ENCODE peak calls at places on chromosomes 12 and 14, in seven cellular contexts. B is right atrium auricular region; H is CD4-positive, alpha-beta T cell; I is mesenchymal stem cell; K is dermis blood vessel endothelial cell; J is activated naive CD8-positive, alpha-beta T cell treated with anti-CD3 and anti-CD28 coated beads, Interleukin-2, amount 10 ng/mL, durations not matched to agents 7 days and 5 days; P is naive thymus-derived CD4-positive, alpha-beta T cell. Y is an unnamed sample.

GRCh38 chr12:43847427-43847826 is 11.5 kb downstream of the TMEM117 start:
- DNase-seq in B (no peak), H (no peak), I (peak), K (no peak), J (no peak), P (no peak), Y (no peak)

GRCh38 chr12:108772247-108772646 is 40.9 kb upstream of the CORO1C start:
- DNase-seq in B (no peak), H (no peak), I (no peak), K (no peak), J (no peak), P (no peak), Y (no peak)

GRCh38 chr12:132922676-132923075 is 33.4 kb downstream of the ZNF605 start:
- DNase-seq in B (no peak), H (no peak), I (no peak), K (no peak), J (no peak), P (no peak), Y (no peak)

GRCh38 chr14:88551094-88551870 is 3.5 kb downstream of the PTPN21 start:
- DNase-seq in B (peak), H (no peak), I (peak), K (peak), J (peak), P (no peak), Y (peak)

GRCh38 chr12:3004655-3005565 is 45.7 kb downstream of the TEAD4 start:
- DNase-seq in B (no peak), H (no peak), I (no peak), K (peak), J (no peak), P (no peak), Y (no peak)

GRCh38 chr14:33475623-33476022 is 475.3 kb downstream of the EGLN3 start:
- DNase-seq in B (no peak), H (no peak), I (peak), K (peak), J (no peak), P (no peak), Y (peak)

GRCh38 chr12:51549637-51550036 is 41.4 kb upstream of the SCN8A start:
- DNase-seq in B (no peak), H (no peak), I (no peak), K (no peak), J (no peak), P (no peak), Y (no peak)

GRCh38 chr14:105414456-105415371 is 4.9 kb upstream of the MTA1 start:
- DNase-seq in B (peak), H (peak), I (peak), K (peak), J (peak), P (peak), Y (peak)

GRCh38 chr12:55724226-55724939 is 4.2 kb downstream of the RDH5 start:
- DNase-seq in B (peak), H (peak), I (peak), K (peak), J (peak), P (peak), Y (peak)

GRCh38 chr14:91349481-91350074 is 68.0 kb downstream of the CCDC88C start:
- DNase-seq in B (no peak), H (no peak), I (no peak), K (no peak), J (no peak), P (peak), Y (no peak)

GRCh38 chr12:14275886-14276285 is 89.6 kb upstream of the ATF7IP start:
- DNase-seq in B (no peak), H (no peak), I (no peak), K (no peak), J (no peak), P (no peak), Y (no peak)

GRCh38 chr12:18794000-18794399 is 56.1 kb downstream of the CAPZA3 start:
- DNase-seq in B (no peak), H (no peak), I (no peak), K (no peak), J (no peak), P (no peak), Y (no peak)

GRCh38 chr12:53221203-53222076 is 10.6 kb downstream of the RARG start:
- DNase-seq in B (no peak), H (no peak), I (peak), K (peak), J (peak), P (no peak), Y (peak)

Y was measured in endothelial cell of umbilical vein.